ENCODE peak calls at places on chromosomes 16 and 17, in six cellular contexts. K is AG04449, Z is NCI-H2081, T is A172, Q is left colon, L is iris pigment epithelial cell. E is an unnamed sample.

GRCh38 chr17:64259922-64260321 is 3.1 kb downstream of the TEX2 start:
- DNase-seq in Q (no peak), Z (no peak), K (no peak), T (peak; percentile 42), L (peak; percentile 79), E (no peak)

GRCh38 chr16:16780588-16780987 is 401.6 kb downstream of the NPIPA7 start:
- DNase-seq in Z (no peak), T (no peak), Q (no peak), K (no peak), L (no peak), E (no peak)

GRCh38 chr17:18362509-18363020 is 785 bp downstream of the SHMT1 start:
- DNase-seq in Q (peak; percentile 74), L (peak; percentile 24), T (peak; percentile 31), Z (no peak), K (no peak), E (peak; percentile 68)

GRCh38 chr16:48676836-48677235 is 66.9 kb upstream of the N4BP1 start:
- DNase-seq in Z (no peak), T (no peak), K (no peak), L (peak; percentile 38), Q (no peak), E (no peak)

GRCh38 chr16:3999479-3999868 is 116.8 kb downstream of the ADCY9 start:
- DNase-seq in Z (no peak), T (peak; percentile 65), K (no peak), Q (no peak), L (peak; percentile 74), E (no peak)

GRCh38 chr17:7251330-7252175 is at the start of gene CTDNEP1:
- DNase-seq in Z (peak; percentile 92), L (peak; percentile 100), K (peak; percentile 99), T (peak; percentile 99), Q (peak; percentile 97), E (peak; percentile 99)

GRCh38 chr17:57665128-57665527 is 80.0 kb downstream of the CCDC182 start:
- DNase-seq in Z (no peak), K (no peak), T (no peak), Q (no peak), L (no peak), E (no peak)

GRCh38 chr17:11642655-11643054 is 44.4 kb downstream of the DNAH9 start:
- DNase-seq in L (no peak), Z (no peak), T (no peak), Q (no peak), K (no peak), E (no peak)

GRCh38 chr17:42251115-42251514 is 25.1 kb downstream of the STAT5B start:
- DNase-seq in K (no peak), Z (no peak), T (peak; percentile 23), Q (no peak), L (peak; percentile 66), E (no peak)

GRCh38 chr17:57541472-57542394 is 203.4 kb downstream of the CCDC182 start:
- DNase-seq in Z (no peak), Q (no peak), K (no peak), T (peak; percentile 91), L (peak; percentile 88), E (no peak)

GRCh38 chr16:1560153-1560552 is 26.7 kb downstream of the TMEM204 start:
- DNase-seq in K (no peak), L (no peak), T (no peak), Q (no peak), Z (no peak), E (no peak)

GRCh38 chr17:1485311-1485747 is 7.2 kb downstream of the MYO1C start:
- DNase-seq in T (no peak), L (no peak), Q (peak; percentile 71), K (no peak), Z (no peak), E (peak; percentile 60)

GRCh38 chr17:71502443-71502842 is 618.4 kb upstream of the SOX9 start:
- DNase-seq in T (no peak), K (no peak), Z (no peak), L (no peak), Q (no peak), E (no peak)

GRCh38 chr17:77753246-77753645 is 205.3 kb upstream of the TNRC6C start:
- DNase-seq in T (no peak), K (no peak), L (no peak), Z (no peak), Q (no peak), E (no peak)

E was measured in transverse colon.